ENCODE peak calls at places on chromosomes 11 and 22, in five cellular contexts. N is stimulated activated CD4-positive, alpha-beta T cell treated with anti-CD3 and anti-CD28 coated beads, Interleukin-12 subunit alpha, Interleukin-12 subunit beta, amount 100 ng/mL, for 4 hours; H is NCI-H1105; L is COLO829; J is ELR. B is an unnamed sample.

GRCh38 chr11:46210856-46211255 is 66.6 kb upstream of the CREB3L1 start:
- DNase-seq in N (no peak), H (no peak), J (no peak), L (no peak), B (no peak)

GRCh38 chr22:19289475-19290161 is 1.9 kb downstream of the CLTCL1 start:
- DNase-seq in J (peak), L (no peak), N (no peak), H (no peak), B (no peak)

GRCh38 chr11:121018746-121019145 is 5.2 kb upstream of the TBCEL start:
- DNase-seq in H (no peak), J (no peak), L (no peak), N (no peak), B (peak)

GRCh38 chr11:72816404-72816990 is 2.3 kb downstream of the ATG16L2 start:
- DNase-seq in L (no peak), H (no peak), J (peak), N (no peak), B (peak)

GRCh38 chr11:34623463-34623862 is 2.6 kb downstream of the EHF start:
- DNase-seq in L (no peak), H (no peak), N (no peak), J (no peak), B (no peak)

GRCh38 chr22:45430871-45431270 is 17.4 kb downstream of the RIBC2 start:
- DNase-seq in N (no peak), J (no peak), H (no peak), L (no peak), B (peak)

GRCh38 chr22:31210830-31211503 is 1.1 kb upstream of the LIMK2 start:
- DNase-seq in H (no peak), J (peak), N (no peak), L (no peak), B (no peak)

GRCh38 chr22:48955351-48956311 is 872.0 kb downstream of the BRD1 start:
- DNase-seq in J (no peak), H (no peak), L (no peak), N (no peak), B (no peak)

GRCh38 chr11:9876331-9876730 is 212.5 kb downstream of the SWAP70 start:
- DNase-seq in H (no peak), L (no peak), J (no peak), N (no peak), B (no peak)

GRCh38 chr11:132994038-132994502 is 538.2 kb downstream of the OPCML start:
- DNase-seq in J (no peak), L (no peak), N (no peak), H (peak), B (peak)

GRCh38 chr22:45497746-45498145 is 4.9 kb upstream of the FBLN1 start:
- DNase-seq in N (no peak), J (no peak), H (no peak), L (no peak), B (no peak)

GRCh38 chr22:17086750-17087149 is 1.9 kb downstream of the IL17RA start:
- DNase-seq in J (no peak), L (no peak), N (no peak), H (no peak), B (no peak)

GRCh38 chr11:11843642-11844041 is 1.9 kb downstream of the USP47 start:
- DNase-seq in N (no peak), H (no peak), J (no peak), L (no peak), B (peak)

GRCh38 chr11:116170526-116171120 is 602.2 kb downstream of the BUD13 start:
- DNase-seq in J (no peak), H (no peak), L (no peak), N (no peak), B (peak)

GRCh38 chr11:116432301-116432700 is 340.5 kb downstream of the BUD13 start:
- DNase-seq in J (no peak), H (no peak), L (no peak), N (no peak), B (no peak)

GRCh38 chr11:68193018-68193417 is 20.1 kb downstream of the KMT5B start:
- DNase-seq in H (no peak), J (no peak), L (no peak), N (no peak), B (no peak)

GRCh38 chr11:76329084-76329648 is 51.8 kb downstream of the THAP12 start:
- DNase-seq in N (no peak), H (no peak), L (no peak), J (peak), B (no peak)

GRCh38 chr22:30457964-30458363 is 13.9 kb downstream of the SEC14L3 start:
- DNase-seq in H (no peak), N (no peak), J (peak), L (no peak), B (no peak)

GRCh38 chr11:27237641-27238040 is 125.4 kb downstream of the CCDC34 start:
- DNase-seq in L (no peak), N (no peak), J (no peak), H (no peak), B (no peak)

GRCh38 chr11:77883775-77884174 is 62.8 kb downstream of the AAMDC start:
- DNase-seq in N (no peak), H (no peak), L (no peak), J (no peak), B (no peak)

GRCh38 chr11:45885274-45885920 is at the start of gene MAPK8IP1:
- DNase-seq in H (peak), J (peak), L (peak), N (peak), B (peak)

GRCh38 chr11:60870276-60870675 is 2.9 kb downstream of the ZP1 start:
- DNase-seq in J (no peak), H (peak), N (no peak), L (no peak), B (peak)

GRCh38 chr11:72643547-72643946 is 30.7 kb downstream of the PDE2A start:
- DNase-seq in L (peak), H (no peak), J (peak), N (no peak), B (no peak)